ENCODE peak calls at places on chromosomes 1 and 21, in ten cellular contexts. A is anterior cingulate cortex; G is adipocyte; W is CD4-positive, alpha-beta T cell; M is Daoy; Y is fibroblast of lung; J is cardiac fibroblast; E is foreskin fibroblast; U is T-helper 1 cell; D is OCI-LY7. Q is an unnamed sample.

GRCh38 chr1:49229555-49229954 is 452.9 kb upstream of the BEND5 start:
- DNase-seq in E (no peak), M (no peak), A (no peak), G (no peak), W (no peak), J (no peak), U (no peak), D (no peak), Y (peak), Q (no peak)

GRCh38 chr1:53476579-53476978 is 17.4 kb downstream of the DMRTB1 start:
- DNase-seq in M (no peak), W (no peak), D (no peak), Y (no peak), U (no peak), G (no peak), J (no peak), A (no peak), E (no peak), Q (no peak)

GRCh38 chr1:62355095-62355494 is 35.9 kb upstream of the KANK4 start:
- DNase-seq in W (no peak), U (no peak), E (peak), G (peak), D (no peak), A (no peak), J (peak), Y (peak), M (no peak), Q (no peak)

GRCh38 chr1:209643295-209644020 is 8.8 kb downstream of the LAMB3 start:
- DNase-seq in M (no peak), J (peak), E (peak), Y (peak), G (no peak), A (peak), W (no peak), D (no peak), U (no peak), Q (no peak)

GRCh38 chr1:7478797-7479499 is 292.1 kb upstream of the VAMP3 start:
- DNase-seq in D (no peak), A (no peak), U (no peak), J (peak), Y (peak), M (peak), G (peak), W (no peak), E (peak), Q (peak)

GRCh38 chr1:107430540-107431228 is 289.8 kb downstream of the NTNG1 start:
- DNase-seq in W (no peak), D (peak), M (peak), Y (peak), G (peak), U (no peak), A (no peak), E (peak), J (peak), Q (peak)

GRCh38 chr1:162196387-162196786 is 126.9 kb downstream of the NOS1AP start:
- DNase-seq in D (no peak), Y (no peak), G (no peak), A (no peak), J (no peak), M (no peak), U (no peak), E (peak), W (no peak), Q (no peak)

GRCh38 chr1:162035241-162035640 is 11.6 kb upstream of the OLFML2B start:
- DNase-seq in D (no peak), G (no peak), U (no peak), J (peak), M (peak), W (no peak), A (no peak), E (no peak), Y (peak), Q (no peak)

GRCh38 chr1:54804471-54805132 is 3.5 kb upstream of the TTC22 start:
- DNase-seq in W (no peak), U (no peak), G (no peak), J (peak), M (no peak), D (no peak), E (no peak), Y (no peak), A (no peak), Q (no peak)

GRCh38 chr1:119968601-119969000 is 72.3 kb upstream of the ADAM30 start:
- DNase-seq in E (no peak), W (no peak), J (no peak), U (no peak), A (no peak), Y (no peak), D (no peak), M (no peak), G (no peak), Q (no peak)

GRCh38 chr1:39917825-39918224 is 16.1 kb upstream of the MYCL start:
- DNase-seq in M (no peak), J (no peak), D (no peak), A (no peak), E (no peak), Y (no peak), G (no peak), U (no peak), W (no peak), Q (no peak)

GRCh38 chr1:160376525-160377131 is 9.8 kb downstream of the NHLH1 start:
- DNase-seq in M (peak), U (no peak), A (peak), W (no peak), J (peak), Y (peak), G (peak), E (peak), D (peak), Q (peak)

GRCh38 chr21:25960423-25960822 is 210.1 kb downstream of the APP start:
- DNase-seq in U (no peak), J (no peak), M (no peak), A (no peak), D (no peak), G (no peak), W (no peak), Y (no peak), E (no peak), Q (no peak)

GRCh38 chr1:16984717-16985116 is 4.3 kb upstream of the MFAP2 start:
- DNase-seq in E (peak), J (peak), W (no peak), G (peak), Y (peak), D (no peak), U (no peak), M (peak), A (no peak), Q (no peak)

GRCh38 chr1:9753121-9753531 is 70.6 kb downstream of the CLSTN1 start:
- DNase-seq in A (no peak), M (peak), E (peak), Y (peak), J (peak), U (no peak), G (peak), D (no peak), W (no peak), Q (no peak)

GRCh38 chr21:21415741-21416140 is 417.5 kb downstream of the NCAM2 start:
- DNase-seq in J (peak), W (no peak), U (no peak), E (no peak), A (no peak), M (no peak), D (no peak), Y (peak), G (no peak), Q (no peak)

GRCh38 chr1:198267056-198267455 is 110.3 kb downstream of the NEK7 start:
- DNase-seq in J (no peak), U (no peak), E (no peak), D (no peak), Y (no peak), G (no peak), W (no peak), M (no peak), A (no peak), Q (no peak)

GRCh38 chr21:44406953-44407352 is 48.4 kb upstream of the LRRC3 start:
- DNase-seq in G (no peak), Y (no peak), D (no peak), A (no peak), J (no peak), U (no peak), E (no peak), W (no peak), M (no peak), Q (no peak)

GRCh38 chr1:1937061-1937460 is 18.0 kb upstream of the TMEM52 start:
- DNase-seq in G (no peak), D (no peak), J (no peak), Y (no peak), U (no peak), E (no peak), A (no peak), W (no peak), M (no peak), Q (no peak)

GRCh38 chr21:42561742-42562141 is 48.1 kb downstream of the SLC37A1 start:
- DNase-seq in D (peak), W (no peak), U (no peak), Y (no peak), E (no peak), M (no peak), J (no peak), A (no peak), G (no peak), Q (no peak)

GRCh38 chr1:22831729-22832413 is 121.2 kb downstream of the EPHB2 start:
- DNase-seq in D (no peak), A (no peak), W (no peak), G (peak), J (peak), U (no peak), M (peak), E (peak), Y (peak), Q (peak)

GRCh38 chr1:244844155-244845121 is 9.0 kb downstream of the COX20 start:
- DNase-seq in Y (no peak), A (no peak), D (no peak), E (no peak), W (no peak), M (no peak), J (no peak), U (no peak), G (no peak), Q (no peak)

GRCh38 chr1:78292361-78292760 is 198.4 kb upstream of the PTGFR start:
- DNase-seq in G (peak), U (no peak), D (no peak), J (peak), Y (no peak), M (no peak), A (no peak), E (peak), W (no peak), Q (no peak)

GRCh38 chr1:214464303-214465287 is 86.8 kb downstream of the PTPN14 start:
- DNase-seq in G (no peak), W (no peak), J (no peak), D (no peak), E (no peak), Y (no peak), M (no peak), U (no peak), A (peak), Q (no peak)